ENCODE peak calls at places on chromosomes 7 and 10, in four cellular contexts. K is H1, R is HCT116, P is K562. C is an unnamed sample.

GRCh38 chr7:44565097-44565794 is 8.5 kb downstream of the DDX56 start:
- DNase-seq in K (peak), R (no peak), P (peak), C (no peak)

GRCh38 chr7:12067156-12067831 is 143.8 kb upstream of the TMEM106B start:
- DNase-seq in K (peak), R (peak), P (peak), C (peak)

GRCh38 chr7:42168512-42168911 is 68.5 kb downstream of the GLI3 start:
- DNase-seq in K (no peak), R (no peak), P (no peak), C (no peak)

GRCh38 chr7:134865001-134865845 is 85.8 kb downstream of the CALD1 start:
- DNase-seq in K (no peak), R (no peak), P (no peak), C (peak)

GRCh38 chr7:49038821-49039358 is 114.5 kb downstream of the CDC14C start:
- DNase-seq in K (no peak), R (no peak), P (no peak), C (no peak)

GRCh38 chr7:154968336-154969001 is 34.5 kb downstream of the PAXIP1 start:
- DNase-seq in K (no peak), R (no peak), P (no peak), C (no peak)

GRCh38 chr7:36862685-36863375 is 138.5 kb upstream of the AOAH start:
- DNase-seq in K (no peak), R (no peak), P (no peak), C (no peak)

GRCh38 chr7:2952316-2952715 is 91.4 kb downstream of the CARD11 start:
- DNase-seq in K (no peak), R (no peak), P (no peak), C (no peak)

GRCh38 chr10:79435271-79436065 is 10.0 kb downstream of the ZCCHC24 start:
- DNase-seq in K (no peak), R (no peak), P (no peak), C (no peak)

GRCh38 chr7:102044984-102045673 is 227.7 kb downstream of the CUX1 start:
- DNase-seq in K (no peak), R (peak), P (no peak), C (no peak)

GRCh38 chr10:73217628-73218027 is 29.4 kb downstream of the DNAJC9 start:
- DNase-seq in K (no peak), R (no peak), P (no peak), C (no peak)

GRCh38 chr7:38215734-38216670 is 38.0 kb downstream of the STARD3NL start:
- DNase-seq in K (peak), R (peak), P (peak), C (peak)

GRCh38 chr10:16408379-16408778 is 28.4 kb upstream of the PTER start:
- DNase-seq in K (no peak), R (no peak), P (no peak), C (no peak)

GRCh38 chr10:23755557-23755956 is 316.7 kb downstream of the OTUD1 start:
- DNase-seq in K (no peak), R (no peak), P (no peak), C (no peak)

GRCh38 chr7:152081088-152081487 is 55.6 kb downstream of the GALNT11 start:
- DNase-seq in K (no peak), R (no peak), P (no peak), C (no peak)

GRCh38 chr7:154898973-154899855 is 103.7 kb downstream of the PAXIP1 start:
- DNase-seq in K (no peak), R (no peak), P (no peak), C (no peak)

GRCh38 chr10:93481931-93482834 is at the start of gene MYOF:
- DNase-seq in K (no peak), R (peak), P (peak), C (peak)

GRCh38 chr10:95814011-95814727 is 58.2 kb downstream of the ENTPD1 start:
- DNase-seq in K (no peak), R (no peak), P (no peak), C (no peak)

GRCh38 chr7:150399421-150399820 is 20.3 kb downstream of the ZNF775 start:
- DNase-seq in K (no peak), R (no peak), P (no peak), C (no peak)

GRCh38 chr10:69955897-69956832 is 96.5 kb upstream of the MACROH2A2 start:
- DNase-seq in K (no peak), R (no peak), P (no peak), C (no peak)

GRCh38 chr10:64091889-64092288 is 570.7 kb downstream of the REEP3 start:
- DNase-seq in K (no peak), R (no peak), P (no peak), C (no peak)

GRCh38 chr10:26779176-26779860 is 81.4 kb downstream of the ABI1 start:
- DNase-seq in K (no peak), R (no peak), P (no peak), C (no peak)

GRCh38 chr10:1159131-1160061 is 103.2 kb downstream of the WDR37 start:
- DNase-seq in K (no peak), R (no peak), P (peak), C (no peak)

GRCh38 chr7:107593025-107593410 is 13.0 kb downstream of the BCAP29 start:
- DNase-seq in K (no peak), R (no peak), P (no peak), C (no peak)

GRCh38 chr7:107597582-107597916 is 17.5 kb downstream of the BCAP29 start:
- DNase-seq in K (no peak), R (no peak), P (no peak), C (no peak)

GRCh38 chr7:107596881-107597581 is 17.0 kb downstream of the BCAP29 start:
- DNase-seq in K (no peak), R (no peak), P (no peak), C (no peak)

GRCh38 chr7:107592361-107593024 is 12.4 kb downstream of the BCAP29 start:
- DNase-seq in K (no peak), R (no peak), P (no peak), C (no peak)

GRCh38 chr7:107594961-107595737 is 15.1 kb downstream of the BCAP29 start:
- DNase-seq in K (no peak), R (no peak), P (no peak), C (no peak)
- TF ChIP-seq EGR1 in K (no peak), R (no peak), P (no peak), C (no peak)

DNA sequence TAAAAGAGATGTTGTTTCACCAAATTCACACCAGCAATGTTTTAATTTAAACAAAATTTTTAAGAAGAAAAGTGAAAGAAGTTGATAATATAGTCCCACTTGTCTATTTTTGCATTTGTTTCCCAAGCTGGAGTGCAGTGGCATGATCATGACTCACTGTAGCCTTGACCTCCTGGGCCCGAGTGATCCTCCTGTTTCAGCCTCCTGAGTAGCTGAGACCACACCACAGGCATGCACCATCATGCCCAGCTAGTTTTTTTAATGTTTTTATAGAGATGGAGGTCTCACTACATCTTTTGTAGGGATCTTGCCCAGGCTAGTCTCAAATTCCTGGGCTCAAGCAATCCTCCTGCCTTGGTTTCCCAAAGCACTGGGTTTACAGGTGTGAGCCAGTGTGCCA is 14.1 kb upstream of the NDUFA5 start:
- DNase-seq in K (no peak), R (no peak), P (no peak), C (no peak)
- TF ChIP-seq EGR1 in K (no peak), R (no peak), P (no peak), C (no peak)

GRCh38 chr10:43274011-43274410 is 7.1 kb upstream of the RASGEF1A start:
- DNase-seq in K (no peak), R (no peak), P (no peak), C (no peak)
- TF ChIP-seq EGR1 in K (no peak), R (no peak), P (no peak), C (no peak)

DNA sequence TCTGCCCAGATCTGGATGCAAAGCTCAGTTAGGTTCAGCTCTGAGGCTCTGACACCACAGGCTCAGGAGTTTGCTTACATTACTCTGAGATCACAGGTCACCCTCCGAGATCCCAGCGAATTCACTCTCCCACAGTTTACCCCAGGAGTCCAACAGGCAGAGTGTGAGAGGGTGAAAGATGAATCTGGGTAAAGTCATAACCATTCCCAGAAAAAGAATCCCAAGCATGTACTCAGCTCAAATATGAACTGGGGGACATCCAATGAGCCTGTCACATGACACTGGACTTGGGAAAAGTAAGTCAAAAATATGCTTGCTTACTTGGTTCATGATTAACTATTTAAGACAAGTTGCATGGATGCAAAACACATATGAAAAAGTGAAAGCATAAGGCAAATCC is 110.3 kb upstream of the ARID5B start:
- DNase-seq in K (no peak), R (no peak), P (no peak), C (no peak)
- TF ChIP-seq EGR1 in K (no peak), R (no peak), P (no peak), C (no peak)

GRCh38 chr7:100585511-100586265 is at the start of gene LRCH4:
- DNase-seq in K (no peak), R (no peak), P (peak), C (no peak)

GRCh38 chr7:100583132-100584045 is 2.5 kb downstream of the LRCH4 start:
- DNase-seq in K (no peak), R (no peak), P (no peak), C (peak)

GRCh38 chr7:100584046-100584676 is 1.8 kb downstream of the LRCH4 start:
- DNase-seq in K (no peak), R (no peak), P (no peak), C (no peak)

GRCh38 chr7:100586266-100587025 is at the start of gene FBXO24:
- DNase-seq in K (peak), R (peak), P (peak), C (peak)

DNA sequence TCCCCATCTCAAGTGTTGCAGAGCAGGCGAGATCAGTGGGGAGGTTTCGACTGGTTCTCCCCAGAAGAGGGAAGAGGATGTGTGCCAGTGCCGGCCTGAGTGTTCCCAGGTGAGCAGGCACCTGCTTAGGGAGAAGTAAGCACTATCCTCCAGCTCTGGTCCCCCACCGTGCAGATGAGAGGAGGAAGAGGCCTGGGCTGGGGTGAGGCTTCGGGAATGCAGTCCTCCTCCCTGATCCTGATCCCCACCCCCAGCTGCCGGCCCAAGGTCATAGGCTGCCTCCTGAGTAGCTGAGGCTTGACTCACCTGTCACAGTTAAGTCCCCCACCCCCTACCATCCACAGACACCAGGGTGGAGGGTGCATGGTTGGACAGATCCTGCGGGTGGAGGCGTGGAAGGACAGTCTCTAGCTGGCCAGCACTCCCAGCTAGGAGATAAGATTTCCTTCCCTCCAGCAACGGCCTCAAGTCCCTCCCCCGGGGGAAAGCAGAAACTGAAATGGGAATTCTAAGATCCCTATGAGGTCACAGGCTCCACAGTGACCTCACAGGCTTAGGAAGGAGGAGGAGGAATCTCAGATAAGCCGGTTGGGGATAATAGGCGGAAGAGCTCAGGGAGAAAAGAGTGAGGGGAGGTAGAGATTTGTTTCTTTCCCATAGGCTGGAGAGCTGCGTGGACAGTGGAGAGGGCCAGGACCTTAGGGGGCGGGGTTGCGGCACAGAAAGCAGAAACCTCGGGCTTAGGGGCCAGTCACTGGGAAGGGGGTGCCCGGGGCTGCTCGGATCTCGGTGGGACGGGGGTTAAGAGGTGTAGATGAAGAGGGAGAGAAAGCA is 1.0 kb downstream of the LRCH4 start:
- DNase-seq in K (no peak), R (no peak), P (peak), C (no peak)
- TF ChIP-seq EGR1 in K (no peak), R (no peak), P (no peak), C (no peak)

GRCh38 chr7:122535086-122535485 is 163.8 kb downstream of the RNF133 start:
- DNase-seq in K (no peak), R (no peak), P (no peak), C (no peak)
- TF ChIP-seq EGR1 in K (no peak), R (no peak), P (no peak), C (no peak)

DNA sequence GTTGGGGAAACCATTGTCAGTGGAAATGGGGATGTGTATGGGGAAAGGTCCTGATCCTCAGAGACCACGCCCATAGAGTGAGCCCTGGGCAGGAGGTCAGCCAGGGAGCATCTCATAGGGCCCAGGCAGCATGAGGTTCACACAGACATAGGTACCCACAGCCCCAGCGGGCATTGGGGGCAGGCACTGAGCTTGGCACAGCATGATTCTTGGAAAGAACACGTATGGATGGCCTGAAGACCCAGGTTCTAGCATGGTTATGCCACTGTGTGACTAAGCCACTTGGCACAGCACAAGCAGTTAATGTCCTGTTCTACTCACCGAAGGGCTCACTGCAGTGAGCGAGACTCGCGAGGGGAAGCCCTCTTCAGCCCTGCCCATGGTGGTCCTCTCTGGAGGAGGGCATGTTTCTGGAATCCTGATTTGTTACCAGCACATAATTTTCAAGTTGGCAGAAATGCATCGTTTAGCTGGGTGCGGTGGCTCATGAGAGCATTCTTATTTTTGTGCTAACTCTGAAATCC is 125.2 kb downstream of the UBE2H start:
- DNase-seq in K (no peak), R (no peak), P (no peak), C (no peak)
- TF ChIP-seq EGR1 in K (no peak), R (no peak), P (no peak), C (no peak)

DNA sequence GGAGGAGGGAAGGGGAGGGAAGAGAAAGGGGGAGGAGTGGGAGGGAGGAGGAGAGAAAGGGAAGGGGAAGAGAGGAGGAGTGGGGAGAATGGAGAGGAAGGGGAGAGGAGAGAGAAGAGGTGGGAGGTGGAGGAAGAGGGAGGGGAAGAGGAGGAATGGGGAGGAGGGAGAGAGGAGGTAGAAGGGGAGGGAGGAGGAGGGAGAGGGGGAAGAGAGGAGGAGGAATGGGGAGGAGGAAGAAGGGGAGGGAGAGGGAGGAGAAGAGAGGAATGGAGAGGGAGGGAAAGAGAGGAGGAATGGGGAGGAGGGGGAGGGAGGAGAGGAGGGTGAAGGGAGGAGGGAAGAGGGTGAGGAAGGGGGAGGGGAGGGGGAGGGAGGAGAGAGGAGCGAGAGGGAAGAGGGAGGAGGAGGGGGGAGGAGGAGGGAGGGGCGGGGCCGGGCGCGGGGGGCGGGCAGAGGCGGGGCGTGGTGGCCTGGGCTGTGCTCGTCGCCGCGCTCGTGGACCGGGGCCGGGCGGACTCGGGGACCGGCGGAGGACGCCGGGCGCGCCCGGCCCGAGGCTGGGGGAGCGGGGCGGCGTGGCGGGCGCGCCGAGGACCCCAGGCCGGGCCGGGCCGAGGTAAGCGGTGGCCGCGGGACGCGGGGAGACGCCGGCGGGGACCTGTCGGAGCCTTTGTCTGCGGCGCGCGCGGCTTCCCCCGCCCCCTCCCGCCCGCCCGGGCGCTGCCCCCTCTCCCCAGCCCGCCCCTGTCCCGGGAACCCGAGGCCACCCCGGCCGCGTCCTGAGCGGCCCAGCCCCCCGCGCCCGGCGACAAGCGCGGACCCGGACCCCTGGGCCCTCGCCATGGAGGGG is at the start of gene SLC29A4:
- DNase-seq in K (no peak), R (peak), P (peak), C (no peak)
- TF ChIP-seq EGR1 in K (no peak), R (no peak), P (peak), C (no peak)